ENCODE peak calls at places on chromosomes 6 and 20, in six cellular contexts. E is iris pigment epithelial cell; U is Calu3; L is colonic mucosa; G is central memory CD4-positive, alpha-beta T cell; Q is HT1080. T is an unnamed sample.

GRCh38 chr6:837380-837779 is 144.4 kb upstream of the EXOC2 start:
- DNase-seq in U (no peak), E (peak), G (no peak), L (no peak), Q (no peak), T (no peak)

GRCh38 chr20:22800161-22800560 is 215.8 kb upstream of the FOXA2 start:
- DNase-seq in E (no peak), L (no peak), U (no peak), Q (no peak), G (no peak), T (no peak)

GRCh38 chr6:15876406-15876805 is 213.6 kb upstream of the DTNBP1 start:
- DNase-seq in Q (peak), E (peak), U (no peak), G (no peak), L (no peak), T (peak)

GRCh38 chr6:6686748-6687601 is 98.5 kb downstream of the LY86 start:
- DNase-seq in L (peak), U (peak), Q (peak), G (no peak), E (peak), T (peak)

GRCh38 chr20:22568872-22569344 is 15.5 kb downstream of the FOXA2 start:
- DNase-seq in U (no peak), L (no peak), Q (no peak), G (no peak), E (no peak), T (no peak)

GRCh38 chr20:63351811-63352591 is 9.1 kb downstream of the CHRNA4 start:
- DNase-seq in Q (no peak), L (no peak), U (no peak), E (no peak), G (no peak), T (no peak)

GRCh38 chr6:19906161-19906560 is 69.0 kb downstream of the ID4 start:
- DNase-seq in Q (no peak), U (no peak), L (no peak), G (no peak), E (no peak), T (peak)

GRCh38 chr6:39892490-39893129 is 41.7 kb downstream of the MOCS1 start:
- DNase-seq in E (peak), Q (peak), L (peak), U (peak), G (no peak), T (peak)

GRCh38 chr6:113999284-113999683 is 28.3 kb upstream of the HDAC2 start:
- DNase-seq in E (no peak), U (no peak), G (no peak), Q (no peak), L (no peak), T (no peak)

GRCh38 chr6:10431423-10432164 is 16.7 kb upstream of the TFAP2A start:
- DNase-seq in U (no peak), G (no peak), L (no peak), Q (no peak), E (no peak), T (no peak)

GRCh38 chr6:146767632-146768031 is 168.9 kb downstream of the ADGB start:
- DNase-seq in L (no peak), E (no peak), Q (no peak), U (no peak), G (no peak), T (no peak)

GRCh38 chr20:37484386-37484785 is 36.7 kb upstream of the NNAT start:
- DNase-seq in Q (no peak), U (no peak), E (no peak), L (no peak), G (no peak), T (no peak)

GRCh38 chr6:33693186-33694158 is 18.0 kb downstream of the UQCC2 start:
- DNase-seq in Q (no peak), E (no peak), L (no peak), G (no peak), U (no peak), T (no peak)

GRCh38 chr6:129733290-129733689 is 23.3 kb upstream of the ARHGAP18 start:
- DNase-seq in L (no peak), G (no peak), U (no peak), Q (no peak), E (no peak), T (no peak)

GRCh38 chr6:138289739-138290138 is 71.4 kb upstream of the PBOV1 start:
- DNase-seq in Q (no peak), E (no peak), U (peak), G (no peak), L (no peak), T (no peak)

GRCh38 chr20:25116746-25117457 is 35.0 kb upstream of the VSX1 start:
- DNase-seq in L (no peak), U (no peak), E (no peak), G (no peak), Q (no peak), T (no peak)

GRCh38 chr20:56249244-56249955 is 868 bp downstream of the MC3R start:
- DNase-seq in U (peak), G (no peak), Q (peak), L (peak), E (peak), T (peak)

GRCh38 chr6:149934249-149935156 is 7.3 kb upstream of the ULBP2 start:
- DNase-seq in Q (peak), U (peak), G (peak), E (peak), L (peak), T (peak)

GRCh38 chr6:114096553-114097172 is 125.7 kb upstream of the HDAC2 start:
- DNase-seq in G (no peak), Q (no peak), E (peak), U (peak), L (no peak), T (peak)

GRCh38 chr20:51444472-51444871 is 98.0 kb downstream of the NFATC2 start:
- DNase-seq in L (peak), Q (no peak), U (no peak), E (no peak), G (no peak), T (peak)

GRCh38 chr6:4322846-4323309 is 187.5 kb upstream of the ECI2 start:
- DNase-seq in L (peak), Q (no peak), U (no peak), E (peak), G (no peak), T (peak)